ENCODE peak calls at places on chromosomes 2 and 18, in six cellular contexts. U is activated T-helper 1 cell treated with anti-CD3 and anti-CD28 coated beads, Interleukin-2, amount 50 U/mL, for 16 hours; Q is endothelial cell; G is Peyer's patch; M is NCI-H2081; I is AG08396. N is an unnamed sample.

GRCh38 chr2:7748717-7749415 is 831.7 kb downstream of the RNF144A start:
- DNase-seq in U (no peak), Q (no peak), G (no peak), M (peak), I (no peak), N (peak)

GRCh38 chr18:46488472-46489213 is 168.4 kb downstream of the LOXHD1 start:
- DNase-seq in U (no peak), Q (no peak), G (no peak), M (no peak), I (no peak), N (no peak)

GRCh38 chr2:237281900-237282306 is 132.1 kb downstream of the COL6A3 start:
- DNase-seq in U (no peak), Q (no peak), G (no peak), M (no peak), I (no peak), N (peak)

GRCh38 chr18:7157760-7158159 is 40.2 kb upstream of the LAMA1 start:
- DNase-seq in U (no peak), Q (no peak), G (no peak), M (no peak), I (no peak), N (no peak)

GRCh38 chr18:41870817-41871216 is 84.2 kb upstream of the PIK3C3 start:
- DNase-seq in U (no peak), Q (no peak), G (no peak), M (no peak), I (no peak), N (no peak)

GRCh38 chr2:236176951-236177350 is 8.8 kb upstream of the GBX2 start:
- DNase-seq in U (no peak), Q (no peak), G (no peak), M (no peak), I (no peak), N (no peak)

GRCh38 chr2:235468978-235469694 is 24.7 kb upstream of the AGAP1 start:
- DNase-seq in U (no peak), Q (no peak), G (no peak), M (no peak), I (peak), N (peak)

GRCh38 chr2:134099273-134099672 is 154.6 kb upstream of the MGAT5 start:
- DNase-seq in U (no peak), Q (no peak), G (no peak), M (no peak), I (no peak), N (no peak)

GRCh38 chr2:65161551-65162100 is 31.7 kb upstream of the RAB1A start:
- DNase-seq in U (no peak), Q (no peak), G (no peak), M (no peak), I (no peak), N (no peak)

GRCh38 chr18:79611040-79611681 is 68.4 kb upstream of the CTDP1 start:
- DNase-seq in U (no peak), Q (no peak), G (peak), M (no peak), I (peak), N (peak)

GRCh38 chr2:216195565-216195978 is 86.4 kb downstream of the XRCC5 start:
- DNase-seq in U (no peak), Q (no peak), G (no peak), M (no peak), I (peak), N (no peak)

GRCh38 chr2:230908595-230909191 is 16.3 kb downstream of the GPR55 start:
- DNase-seq in U (peak), Q (no peak), G (peak), M (no peak), I (peak), N (peak)

GRCh38 chr18:3383381-3383915 is 66.5 kb upstream of the TGIF1 start:
- DNase-seq in U (no peak), Q (no peak), G (no peak), M (no peak), I (no peak), N (peak)

GRCh38 chr2:215653344-215654015 is 217.6 kb upstream of the FN1 start:
- DNase-seq in U (no peak), Q (no peak), G (no peak), M (no peak), I (no peak), N (no peak)

GRCh38 chr2:16613475-16613874 is 52.2 kb downstream of the CYRIA start:
- DNase-seq in U (no peak), Q (no peak), G (no peak), M (peak), I (no peak), N (peak)

GRCh38 chr2:10778724-10779115 is 33.9 kb downstream of the PDIA6 start:
- DNase-seq in U (no peak), Q (no peak), G (no peak), M (no peak), I (no peak), N (no peak)

GRCh38 chr2:7693246-7694065 is 776.2 kb downstream of the RNF144A start:
- DNase-seq in U (no peak), Q (no peak), G (no peak), M (no peak), I (no peak), N (no peak)

GRCh38 chr18:73766915-73767314 is 380.7 kb downstream of the FBXO15 start:
- DNase-seq in U (no peak), Q (no peak), G (no peak), M (no peak), I (no peak), N (no peak)

GRCh38 chr18:68244786-68245185 is 470.1 kb downstream of the TMX3 start:
- DNase-seq in U (no peak), Q (no peak), G (no peak), M (no peak), I (no peak), N (no peak)

GRCh38 chr2:138105358-138105757 is 141.1 kb downstream of the HNMT start:
- DNase-seq in U (no peak), Q (no peak), G (no peak), M (no peak), I (no peak), N (no peak)

GRCh38 chr2:50979495-50979894 is 52.4 kb downstream of the NRXN1 start:
- DNase-seq in U (no peak), Q (no peak), G (no peak), M (no peak), I (no peak), N (no peak)

GRCh38 chr2:146818122-146818521 is 1026.7 kb upstream of the ACVR2A start:
- DNase-seq in U (no peak), Q (no peak), G (no peak), M (no peak), I (no peak), N (no peak)

GRCh38 chr2:108925286-108925685 is 63.7 kb downstream of the EDAR start:
- DNase-seq in U (no peak), Q (no peak), G (peak), M (no peak), I (no peak), N (no peak)

GRCh38 chr2:218727502-218728165 is 17.0 kb downstream of the TTLL4 start:
- DNase-seq in U (no peak), Q (no peak), G (no peak), M (no peak), I (no peak), N (peak)

GRCh38 chr2:223123859-223124610 is 72.0 kb downstream of the KCNE4 start:
- DNase-seq in U (no peak), Q (no peak), G (no peak), M (no peak), I (peak), N (no peak)

GRCh38 chr2:17115042-17115441 is 403.2 kb downstream of the RAD51AP2 start:
- DNase-seq in U (no peak), Q (no peak), G (no peak), M (no peak), I (no peak), N (no peak)

GRCh38 chr2:160271166-160272086 is 71.4 kb upstream of the ITGB6 start:
- DNase-seq in U (no peak), Q (no peak), G (no peak), M (no peak), I (peak), N (no peak)

GRCh38 chr2:1272835-1273234 is 140.4 kb upstream of the TPO start:
- DNase-seq in U (no peak), Q (no peak), G (no peak), M (no peak), I (no peak), N (no peak)

GRCh38 chr2:158006961-158007664 is 94.6 kb upstream of the UPP2 start:
- DNase-seq in U (no peak), Q (no peak), G (peak), M (no peak), I (no peak), N (no peak)

GRCh38 chr2:33022989-33023731 is 76.4 kb downstream of the LTBP1 start:
- DNase-seq in U (no peak), Q (no peak), G (no peak), M (no peak), I (peak), N (no peak)

GRCh38 chr2:26144031-26144430 is 28.9 kb upstream of the GAREM2 start:
- DNase-seq in U (no peak), Q (no peak), G (no peak), M (peak), I (no peak), N (no peak)

GRCh38 chr2:148596033-148596432 is 48.5 kb upstream of the EPC2 start:
- DNase-seq in U (no peak), Q (no peak), G (no peak), M (no peak), I (no peak), N (no peak)

GRCh38 chr18:12851709-12852108 is 32.3 kb downstream of the PTPN2 start:
- DNase-seq in U (no peak), Q (no peak), G (no peak), M (no peak), I (no peak), N (no peak)

GRCh38 chr2:15306706-15307105 is 254.4 kb downstream of the NBAS start:
- DNase-seq in U (no peak), Q (no peak), G (no peak), M (no peak), I (no peak), N (no peak)

GRCh38 chr2:8487461-8487932 is 194.4 kb upstream of the ID2 start:
- DNase-seq in U (no peak), Q (no peak), G (peak), M (no peak), I (no peak), N (no peak)

GRCh38 chr2:236576053-236576452 is 6.4 kb downstream of the ACKR3 start:
- DNase-seq in U (no peak), Q (no peak), G (no peak), M (no peak), I (no peak), N (peak)

GRCh38 chr18:55546873-55547704 is 40.9 kb downstream of the TCF4 start:
- DNase-seq in U (no peak), Q (no peak), G (no peak), M (no peak), I (peak), N (no peak)

GRCh38 chr18:62360806-62361205 is 35.7 kb downstream of the TNFRSF11A start:
- DNase-seq in U (no peak), Q (no peak), G (no peak), M (no peak), I (no peak), N (no peak)

GRCh38 chr2:145380436-145381017 is 860.6 kb upstream of the ZEB2 start:
- DNase-seq in U (no peak), Q (no peak), G (no peak), M (no peak), I (peak), N (peak)

GRCh38 chr18:49691177-49691608 is 122.1 kb downstream of the ACAA2 start:
- DNase-seq in U (no peak), Q (no peak), G (no peak), M (no peak), I (peak), N (peak)

N was measured in H4.